ENCODE peak calls at places on chromosomes 6 and 20, in nine cellular contexts. R is iris pigment epithelial cell, T is activated gamma-delta T cell treated with Interleukin-2 at 50 U/mL for 16 hours, W is endothelial cell, N is mucosa of descending colon, Q is NCI-H1436, Z is ovary, F is tibial artery, B is transverse colon. X is an unnamed sample.

GRCh38 chr6:122381494-122382083 is 17.9 kb upstream of the HSF2 start:
- DNase-seq in R (peak), T (peak), W (peak), N (no peak), Q (peak), Z (peak), F (peak), B (peak), X (peak)

GRCh38 chr6:80771941-80772340 is 665.5 kb downstream of the BCKDHB start:
- DNase-seq in R (peak), T (no peak), W (peak), N (no peak), Q (no peak), Z (no peak), F (no peak), B (no peak), X (no peak)

GRCh38 chr20:2236266-2236665 is 59.5 kb upstream of the TGM3 start:
- DNase-seq in R (no peak), T (no peak), W (no peak), N (no peak), Q (no peak), Z (no peak), F (no peak), B (no peak), X (no peak)

GRCh38 chr6:79570802-79571367 is 33.7 kb upstream of the LCA5 start:
- DNase-seq in R (peak), T (no peak), W (no peak), N (no peak), Q (peak), Z (no peak), F (no peak), B (no peak), X (no peak)

GRCh38 chr6:26380256-26380655 is 2.7 kb upstream of the BTN2A2 start:
- DNase-seq in R (peak), T (no peak), W (no peak), N (no peak), Q (no peak), Z (no peak), F (no peak), B (no peak), X (no peak)

GRCh38 chr6:108561742-108562502 is 1.2 kb downstream of the FOXO3 start:
- DNase-seq in R (peak), T (no peak), W (peak), N (peak), Q (no peak), Z (peak), F (no peak), B (peak), X (peak)

GRCh38 chr20:62232764-62233645 is 5.3 kb upstream of the OSBPL2 start:
- DNase-seq in R (no peak), T (no peak), W (no peak), N (no peak), Q (no peak), Z (no peak), F (no peak), B (no peak), X (no peak)

GRCh38 chr6:37643851-37644672 is 53.6 kb downstream of the MDGA1 start:
- DNase-seq in R (no peak), T (peak), W (no peak), N (no peak), Q (no peak), Z (no peak), F (no peak), B (no peak), X (no peak)

GRCh38 chr20:37968726-37969401 is 64.4 kb downstream of the TTI1 start:
- DNase-seq in R (peak), T (no peak), W (no peak), N (no peak), Q (peak), Z (no peak), F (no peak), B (no peak), X (no peak)

GRCh38 chr20:48455606-48456360 is 372.0 kb downstream of the PREX1 start:
- DNase-seq in R (no peak), T (no peak), W (no peak), N (no peak), Q (no peak), Z (no peak), F (no peak), B (no peak), X (no peak)